ENCODE peak calls at places on chromosomes 7 and 10, in nine cellular contexts. U is stimulated activated CD4-positive, alpha-beta T cell treated with anti-CD3 and anti-CD28 coated beads, Interleukin-2, amount 100 ng/mL, for 48 hours; B is midbrain; S is NCI-H1436; I is sciatic nerve; N is WTC11; E is ELF-1; D is CD8-positive, alpha-beta memory T cell; W is neuronal stem cell. T is an unnamed sample.

GRCh38 chr10:132802694-132803320 is 16.9 kb upstream of the NKX6-2 start:
- DNase-seq in W (no peak), U (no peak), D (no peak), S (no peak), E (peak; percentile 43), I (no peak), B (no peak), N (no peak), T (no peak)

GRCh38 chr7:22728416-22729029 is 1.5 kb downstream of the IL6 start:
- DNase-seq in S (peak; percentile 12), W (no peak), I (no peak), D (no peak), B (peak; percentile 31), E (peak; percentile 52), U (no peak), N (no peak), T (peak; percentile 7)

GRCh38 chr7:5690931-5691461 is 90.5 kb downstream of the RNF216 start:
- DNase-seq in U (no peak), E (no peak), B (peak; percentile 32), W (no peak), I (no peak), N (no peak), D (no peak), S (no peak), T (peak; percentile 70)

GRCh38 chr10:73591935-73592699 is 975 bp upstream of the USP54 start:
- DNase-seq in N (peak; percentile 68), I (peak; percentile 71), S (peak; percentile 65), D (no peak), W (peak; percentile 31), E (peak; percentile 83), B (peak; percentile 86), U (no peak), T (peak; percentile 32)

GRCh38 chr7:94338921-94339371 is 55.7 kb upstream of the COL1A2 start:
- DNase-seq in B (no peak), S (no peak), W (no peak), N (no peak), E (no peak), I (no peak), D (no peak), U (no peak), T (no peak)

GRCh38 chr10:87636313-87636915 is 23.3 kb upstream of the PAPSS2 start:
- DNase-seq in D (no peak), U (no peak), S (no peak), B (no peak), W (no peak), N (no peak), I (no peak), E (no peak), T (no peak)

GRCh38 chr7:40162516-40162915 is 27.7 kb downstream of the SUGCT start:
- DNase-seq in I (no peak), E (no peak), N (no peak), B (no peak), W (no peak), D (no peak), S (no peak), U (no peak), T (no peak)

GRCh38 chr10:46094931-46095755 is 49.1 kb upstream of the MSMB start:
- DNase-seq in W (no peak), D (no peak), E (peak; percentile 63), N (no peak), B (no peak), U (no peak), S (no peak), I (peak; percentile 37), T (no peak)

GRCh38 chr7:116588641-116589594 is 64.1 kb downstream of the CAV1 start:
- DNase-seq in S (peak; percentile 34), W (peak; percentile 49), B (peak; percentile 73), D (no peak), E (no peak), I (no peak), N (no peak), U (no peak), T (peak; percentile 52)

GRCh38 chr7:158031820-158032424 is 555.7 kb downstream of the PTPRN2 start:
- DNase-seq in I (peak; percentile 36), D (no peak), N (no peak), E (peak; percentile 65), S (no peak), W (no peak), B (no peak), U (no peak), T (no peak)

GRCh38 chr7:17038160-17038782 is 156.5 kb upstream of the AGR3 start:
- DNase-seq in W (no peak), D (no peak), U (no peak), B (no peak), I (no peak), N (no peak), E (no peak), S (no peak), T (no peak)

GRCh38 chr7:138934401-138934800 is 46.8 kb downstream of the KIAA1549 start:
- DNase-seq in B (no peak), U (no peak), W (no peak), I (no peak), S (no peak), E (no peak), N (no peak), D (no peak), T (no peak)

GRCh38 chr7:130994378-130995115 is 260.5 kb upstream of the KLF14 start:
- DNase-seq in U (no peak), S (no peak), I (no peak), E (no peak), W (no peak), N (no peak), B (peak; percentile 70), D (no peak), T (no peak)

GRCh38 chr7:151517601-151518104 is 2.0 kb downstream of the RHEB start:
- DNase-seq in E (no peak), B (no peak), D (no peak), W (no peak), S (no peak), I (no peak), U (no peak), N (no peak), T (peak; percentile 17)

GRCh38 chr10:100045592-100045991 is 35.8 kb upstream of the DNMBP start:
- DNase-seq in S (no peak), N (no peak), B (no peak), I (no peak), U (no peak), D (no peak), W (no peak), E (no peak), T (no peak)

GRCh38 chr7:99404235-99404976 is 4.0 kb downstream of the PDAP1 start:
- DNase-seq in U (no peak), E (no peak), B (no peak), S (no peak), D (no peak), W (no peak), N (no peak), I (peak; percentile 64), T (no peak)

GRCh38 chr10:17100586-17100985 is 29.0 kb downstream of the CUBN start:
- DNase-seq in S (no peak), E (no peak), B (no peak), D (no peak), U (no peak), N (no peak), I (no peak), W (no peak), T (no peak)

GRCh38 chr7:14507617-14508016 is 394.9 kb downstream of the DGKB start:
- DNase-seq in E (no peak), I (no peak), S (no peak), B (no peak), N (no peak), D (no peak), W (no peak), U (no peak), T (peak; percentile 90)

GRCh38 chr10:3045471-3046209 is 21.7 kb upstream of the PFKP start:
- DNase-seq in S (no peak), B (no peak), I (peak; percentile 77), D (no peak), N (peak; percentile 58), U (no peak), E (peak; percentile 98), W (peak; percentile 61), T (no peak)

GRCh38 chr10:75959209-75959608 is 527.8 kb downstream of the LRMDA start:
- DNase-seq in D (no peak), E (peak; percentile 15), W (no peak), S (no peak), U (no peak), N (no peak), B (no peak), I (no peak), T (no peak)

GRCh38 chr7:44638611-44639557 is 32.5 kb downstream of the OGDH start:
- DNase-seq in N (peak; percentile 30), I (peak; percentile 72), W (no peak), S (no peak), E (peak; percentile 62), U (peak; percentile 71), D (peak; percentile 76), B (no peak), T (no peak)

GRCh38 chr7:132609906-132610520 is 33.7 kb upstream of the PLXNA4 start:
- DNase-seq in B (no peak), S (no peak), I (no peak), E (no peak), U (no peak), W (no peak), D (no peak), N (no peak), T (peak; percentile 98)

GRCh38 chr7:11373546-11374142 is 400.0 kb downstream of the PHF14 start:
- DNase-seq in N (no peak), W (no peak), I (no peak), D (no peak), B (no peak), U (no peak), S (peak; percentile 36), E (no peak), T (peak; percentile 8)

GRCh38 chr7:158356454-158356853 is 231.2 kb downstream of the PTPRN2 start:
- DNase-seq in B (no peak), D (no peak), S (no peak), W (no peak), E (no peak), I (no peak), N (no peak), U (no peak), T (no peak)

GRCh38 chr7:37534893-37535610 is 86.4 kb upstream of the ELMO1 start:
- DNase-seq in S (no peak), B (peak; percentile 41), U (no peak), E (no peak), I (no peak), N (no peak), D (no peak), W (no peak), T (no peak)

GRCh38 chr10:26721561-26721960 is 24.1 kb downstream of the PDSS1 start:
- DNase-seq in S (no peak), B (no peak), E (no peak), W (no peak), D (peak; percentile 32), I (no peak), U (no peak), N (no peak), T (no peak)

GRCh38 chr10:13853854-13854253 is 267.1 kb downstream of the PRPF18 start:
- DNase-seq in U (no peak), I (no peak), E (no peak), W (no peak), D (no peak), S (no peak), B (no peak), N (no peak), T (no peak)

GRCh38 chr10:31698169-31698890 is 230.3 kb downstream of the ARHGAP12 start:
- DNase-seq in N (no peak), B (no peak), W (no peak), I (no peak), S (no peak), D (no peak), U (no peak), E (no peak), T (no peak)

GRCh38 chr7:127888825-127889224 is 142.4 kb downstream of the LRRC4 start:
- DNase-seq in I (no peak), S (no peak), U (no peak), D (no peak), W (no peak), E (no peak), B (no peak), N (no peak), T (no peak)

GRCh38 chr7:9102846-9103245 is 669.4 kb downstream of the NXPH1 start:
- DNase-seq in W (no peak), N (no peak), B (no peak), I (no peak), D (no peak), U (no peak), E (no peak), S (no peak), T (no peak)

GRCh38 chr7:143846692-143847091 is 55.3 kb downstream of the TCAF1 start:
- DNase-seq in U (no peak), E (no peak), W (no peak), S (no peak), I (no peak), D (no peak), N (no peak), B (no peak), T (no peak)